ENCODE peak calls at places on chromosomes 4 and X, in ten cellular contexts. J is K562; O is left lobe of liver; Q is effector memory CD8-positive, alpha-beta T cell; N is M059J; X is NCI-H524; L is stimulated activated CD8-positive, alpha-beta memory T cell treated with anti-CD3 and anti-CD28 coated beads, Interleukin-15, amount 100 ng/mL, for 24 hours; B is KG1; R is activated CD4-positive, alpha-beta T cell treated with anti-CD3 and anti-CD28 coated beads for 1 hour; S is A549. Z is an unnamed sample.

GRCh38 chr4:11624370-11624769 is 195.7 kb upstream of the HS3ST1 start:
- DNase-seq in J (no peak), O (no peak), Q (no peak), N (peak), X (no peak), L (no peak), B (no peak), R (no peak), S (no peak), Z (no peak)

GRCh38 chr4:130808492-130808891 is 1712.5 kb downstream of the C4orf33 start:
- DNase-seq in J (no peak), O (no peak), Q (no peak), N (peak), X (peak), L (no peak), B (no peak), R (no peak), S (peak), Z (no peak)

GRCh38 chrX:1486749-1487361 is 34.1 kb upstream of the ASMTL start:
- DNase-seq in J (no peak), O (peak), Q (no peak), N (no peak), X (no peak), L (no peak), B (no peak), R (peak), S (no peak), Z (peak)

GRCh38 chr4:65791111-65791806 is 121.0 kb upstream of the EPHA5 start:
- DNase-seq in J (no peak), O (no peak), Q (no peak), N (no peak), X (no peak), L (no peak), B (no peak), R (no peak), S (no peak), Z (no peak)

GRCh38 chr4:82499705-82500104 is 62.1 kb downstream of the TMEM150C start:
- DNase-seq in J (no peak), O (no peak), Q (no peak), N (no peak), X (no peak), L (no peak), B (no peak), R (no peak), S (no peak), Z (no peak)

GRCh38 chr4:145299380-145300076 is 119.1 kb upstream of the OTUD4 start:
- DNase-seq in J (no peak), O (no peak), Q (no peak), N (peak), X (no peak), L (peak), B (no peak), R (peak), S (no peak), Z (no peak)

GRCh38 chr4:96131186-96131585 is 291.3 kb downstream of the PDHA2 start:
- DNase-seq in J (no peak), O (no peak), Q (no peak), N (no peak), X (no peak), L (no peak), B (no peak), R (no peak), S (no peak), Z (no peak)

GRCh38 chr4:173934201-173934600 is 349.3 kb downstream of the FBXO8 start:
- DNase-seq in J (no peak), O (no peak), Q (no peak), N (peak), X (no peak), L (no peak), B (no peak), R (no peak), S (no peak), Z (no peak)